ENCODE peak calls at places on chromosomes 6 and 20, in five cellular contexts. P, T, G, C and Q are unnamed samples.

GRCh38 chr20:22819784-22820183 is 215.3 kb upstream of the SSTR4 start:
- DNase-seq in T (no peak), G (no peak), C (no peak), P (no peak), Q (no peak)

GRCh38 chr6:2695464-2696095 is 55.1 kb downstream of the MYLK4 start:
- DNase-seq in G (no peak), C (peak; percentile 29), T (no peak), P (peak; percentile 76), Q (no peak)

GRCh38 chr20:40638414-40638813 is 50.6 kb downstream of the MAFB start:
- DNase-seq in G (no peak), T (no peak), P (no peak), C (no peak), Q (no peak)

GRCh38 chr6:71393471-71393870 is 104.9 kb downstream of the OGFRL1 start:
- DNase-seq in G (no peak), T (no peak), C (no peak), P (peak; percentile 61), Q (no peak)

GRCh38 chr6:20403766-20404640 is 2.3 kb downstream of the E2F3 start:
- DNase-seq in G (peak; percentile 48), T (no peak), P (peak; percentile 67), C (peak; percentile 65), Q (peak; percentile 53)

GRCh38 chr6:34511214-34511922 is 44.8 kb downstream of the SPDEF start:
- DNase-seq in C (no peak), P (no peak), G (no peak), T (no peak), Q (no peak)

GRCh38 chr6:150266963-150267685 is 101.7 kb upstream of the IYD start:
- DNase-seq in T (no peak), C (no peak), P (no peak), G (no peak), Q (no peak)

GRCh38 chr6:44535967-44536366 is 148.5 kb downstream of the CDC5L start:
- DNase-seq in G (no peak), T (no peak), C (no peak), P (no peak), Q (no peak)

GRCh38 chr20:62305149-62305764 is 2.5 kb downstream of the ADRM1 start:
- DNase-seq in G (peak; percentile 65), T (peak; percentile 81), C (no peak), P (no peak), Q (no peak)

GRCh38 chr20:1669304-1669703 is 11.7 kb upstream of the SIRPG start:
- DNase-seq in G (no peak), T (no peak), C (peak; percentile 18), P (no peak), Q (no peak)

GRCh38 chr20:61835301-61835700 is 230.4 kb downstream of the TAF4 start:
- DNase-seq in G (no peak), C (peak; percentile 10), P (no peak), T (peak; percentile 1), Q (no peak)

GRCh38 chr6:23180504-23181293 is 611.3 kb downstream of the HDGFL1 start:
- DNase-seq in G (peak; percentile 83), C (peak; percentile 89), P (peak; percentile 84), T (peak; percentile 38), Q (no peak)

GRCh38 chr6:160999508-160999907 is 7.9 kb downstream of the MAP3K4 start:
- DNase-seq in T (no peak), G (no peak), C (no peak), P (no peak), Q (no peak)

GRCh38 chr20:57710841-57711240 is 1.0 kb upstream of the PMEPA1 start:
- DNase-seq in P (no peak), G (peak; percentile 41), T (no peak), C (no peak), Q (no peak)

GRCh38 chr20:57709823-57710799 is at the start of gene PMEPA1:
- DNase-seq in P (peak; percentile 95), C (peak; percentile 96), T (peak; percentile 97), G (peak; percentile 95), Q (peak; percentile 86)

GRCh38 chr20:57712851-57713504 is 3.2 kb upstream of the PMEPA1 start:
- DNase-seq in C (no peak), T (no peak), G (no peak), P (no peak), Q (no peak)

GRCh38 chr20:57711826-57712225 is 2.0 kb upstream of the PMEPA1 start:
- DNase-seq in C (no peak), P (no peak), G (no peak), T (no peak), Q (no peak)

GRCh38 chr20:57711311-57711712 is 1.5 kb upstream of the PMEPA1 start:
- DNase-seq in C (no peak), G (no peak), P (no peak), T (no peak), Q (no peak)
- TF ChIP-seq CTCF in C (no peak), G (no peak), P (no peak), T (no peak), Q (no peak)

GRCh38 chr20:18377896-18378481 is 88.8 kb downstream of the DZANK1 start:
- DNase-seq in C (no peak), G (no peak), P (no peak), T (no peak), Q (no peak)

DNA sequence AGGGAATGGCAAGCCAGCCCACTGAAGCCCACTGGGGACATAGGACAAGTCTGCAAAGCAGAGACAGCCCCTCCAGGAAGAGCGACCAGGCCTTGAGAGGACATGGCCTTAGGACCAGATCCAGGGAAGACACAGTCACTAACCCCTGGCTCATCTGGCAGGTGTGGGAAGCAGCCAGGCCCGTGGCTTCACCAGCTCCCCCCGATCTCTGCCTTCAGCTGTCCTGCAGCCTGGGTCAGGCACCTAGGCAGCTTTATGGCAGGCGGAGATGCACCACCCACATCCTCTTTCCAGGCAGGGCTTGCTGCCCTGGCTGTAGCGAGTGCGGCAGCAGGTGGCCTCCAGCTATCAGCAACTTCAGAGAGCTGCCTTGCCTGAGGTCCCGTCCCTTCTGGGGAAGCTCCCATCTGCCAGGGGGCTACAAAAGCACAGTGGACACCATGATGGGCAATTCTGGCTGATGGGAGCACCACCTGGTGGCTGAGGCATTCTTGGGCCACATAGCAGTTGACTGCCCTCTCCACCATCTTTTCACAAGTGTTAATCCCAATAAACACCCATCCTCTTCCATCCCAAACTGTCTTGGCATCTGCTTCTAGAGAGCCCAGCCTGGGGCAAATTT is 85.8 kb downstream of the DZANK1 start:
- DNase-seq in G (no peak), P (no peak), C (no peak), T (no peak), Q (no peak)
- TF ChIP-seq CTCF in G (no peak), P (no peak), C (no peak), T (no peak), Q (no peak)

GRCh38 chr6:84197708-84198107 is 29.7 kb downstream of the CEP162 start:
- DNase-seq in G (no peak), T (no peak), C (no peak), P (no peak), Q (no peak)
- TF ChIP-seq CTCF in G (no peak), T (no peak), C (no peak), P (no peak), Q (no peak)

DNA sequence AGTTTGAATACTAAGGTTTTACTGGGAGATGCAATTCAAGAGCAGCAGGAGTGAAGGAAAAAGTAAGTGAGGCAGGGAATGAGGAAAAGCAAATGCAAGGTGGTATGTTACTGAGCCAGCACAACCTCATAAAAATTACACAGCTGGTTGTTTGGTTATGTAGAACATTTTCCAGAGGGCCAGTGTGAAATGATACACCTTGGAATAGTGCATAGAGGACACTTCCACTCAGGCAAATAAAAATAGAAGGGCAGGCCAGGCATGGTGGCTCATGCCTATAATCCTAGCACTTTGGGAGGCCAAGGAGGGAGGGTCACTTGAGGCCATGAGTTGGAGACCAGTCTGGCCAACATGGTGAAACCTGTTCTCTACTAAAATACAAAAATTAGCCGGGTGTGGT is 43.4 kb upstream of the POPDC3 start:
- DNase-seq in G (no peak), P (no peak), C (no peak), T (no peak), Q (no peak)
- TF ChIP-seq CTCF in G (no peak), P (no peak), C (no peak), T (no peak), Q (no peak)

GRCh38 chr20:47502271-47502730 is 614 bp downstream of the NCOA3 start:
- DNase-seq in C (peak; percentile 11), G (peak; percentile 39), P (peak; percentile 11), T (no peak), Q (peak; percentile 31)

GRCh38 chr20:47501117-47501482 is 587 bp upstream of the NCOA3 start:
- DNase-seq in G (no peak), P (peak; percentile 16), C (no peak), T (no peak), Q (no peak)

GRCh38 chr20:47500554-47500953 is 1.1 kb upstream of the NCOA3 start:
- DNase-seq in G (no peak), T (no peak), C (no peak), P (no peak), Q (no peak)

GRCh38 chr20:47502801-47503239 is 1.1 kb downstream of the NCOA3 start:
- DNase-seq in P (peak; percentile 61), C (peak; percentile 47), T (no peak), G (no peak), Q (no peak)

DNA sequence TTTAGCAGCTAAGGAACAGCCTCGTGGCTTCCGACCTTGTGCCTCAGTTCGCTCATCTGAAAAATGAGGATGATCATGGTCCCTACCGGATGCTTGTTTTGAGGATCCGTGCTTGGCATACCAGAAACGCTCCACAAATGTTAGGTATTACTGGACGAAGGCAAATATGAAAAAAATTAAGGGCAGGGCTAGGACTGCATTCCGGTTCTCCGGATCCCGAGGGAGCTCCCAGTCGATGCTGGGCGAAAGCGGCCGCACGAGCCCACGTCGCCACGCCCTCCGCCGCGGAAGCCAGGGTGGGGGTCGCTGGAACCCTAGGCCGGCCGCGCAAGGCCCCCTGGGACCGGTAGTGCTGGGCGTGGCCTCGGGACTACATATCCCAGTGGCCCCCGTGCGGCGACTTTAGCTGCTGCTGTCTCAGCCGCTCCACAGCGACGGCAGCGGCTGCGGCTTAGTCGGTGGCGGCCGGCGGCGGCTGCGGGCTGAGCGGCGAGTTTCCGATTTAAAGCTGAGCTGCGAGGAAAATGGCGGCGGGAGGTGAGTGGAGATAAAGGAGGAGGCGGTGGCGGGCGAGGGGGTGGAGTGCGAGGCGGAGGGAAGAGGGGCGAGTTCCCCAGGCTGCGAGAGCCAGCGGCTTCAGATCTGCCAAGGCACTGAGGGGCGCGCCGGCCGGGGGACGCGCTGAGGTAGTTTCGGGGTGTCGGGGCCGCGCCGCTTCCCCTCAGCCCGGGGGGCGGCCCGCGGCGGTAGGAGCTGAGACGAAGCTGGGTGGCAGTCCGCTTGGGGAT is at the start of gene NCOA3:
- DNase-seq in C (peak; percentile 94), P (peak; percentile 95), G (peak; percentile 96), T (peak; percentile 96), Q (peak; percentile 84)
- TF ChIP-seq CTCF in C (peak; percentile 35), P (peak; percentile 21), G (peak; percentile 16), T (peak; percentile 58), Q (peak; percentile 32)

GRCh38 chr20:33515569-33516216 is 25.8 kb downstream of the CBFA2T2 start:
- DNase-seq in C (no peak), T (no peak), G (no peak), P (peak; percentile 6), Q (no peak)
- TF ChIP-seq CTCF in C (peak; percentile 28), T (no peak), G (no peak), P (peak; percentile 16), Q (peak; percentile 13)

GRCh38 chr20:6185268-6185667 is 62.4 kb upstream of the FERMT1 start:
- DNase-seq in T (no peak), G (no peak), C (no peak), P (no peak), Q (no peak)
- TF ChIP-seq CTCF in T (no peak), G (no peak), C (no peak), P (peak; percentile 2), Q (no peak)